ENCODE peak calls at places on chromosomes 13 and 19, in seven cellular contexts. L is MM.1S, H is AG10803, W is epithelial cell of esophagus, G is neuronal stem cell, N is IMR-90, O is left lung. M is an unnamed sample.

GRCh38 chr13:68076046-68076445 is 845.9 kb upstream of the PCDH9 start:
- DNase-seq in L (no peak), W (no peak), G (no peak), H (no peak), N (no peak), O (no peak), M (no peak)

GRCh38 chr19:55087542-55087935 is 11.9 kb downstream of the EPS8L1 start:
- DNase-seq in O (no peak), N (peak), W (no peak), G (no peak), H (peak), L (no peak), M (peak)

GRCh38 chr13:106603568-106603967 is 35.6 kb upstream of the ARGLU1 start:
- DNase-seq in O (no peak), G (no peak), W (no peak), N (no peak), L (no peak), H (no peak), M (no peak)

GRCh38 chr19:51719251-51719901 is 4.4 kb downstream of the HAS1 start:
- DNase-seq in W (no peak), H (no peak), G (no peak), N (no peak), L (no peak), O (no peak), M (peak)

GRCh38 chr19:21603431-21604153 is 98.2 kb downstream of the ZNF429 start:
- DNase-seq in W (no peak), G (no peak), O (no peak), N (no peak), H (no peak), L (no peak), M (no peak)

GRCh38 chr19:45670670-45671453 is 2.8 kb downstream of the GIPR start:
- DNase-seq in W (peak), L (no peak), H (peak), O (peak), G (peak), N (peak), M (peak)

GRCh38 chr13:111936267-111936925 is 130.6 kb upstream of the SOX1 start:
- DNase-seq in G (no peak), W (no peak), N (no peak), H (no peak), L (no peak), O (no peak), M (no peak)

GRCh38 chr19:50817941-50818858 is 5.4 kb downstream of the KLK1 start:
- DNase-seq in G (peak), W (peak), O (no peak), L (no peak), H (no peak), N (no peak), M (peak)

GRCh38 chr19:53355739-53356138 is 9.8 kb upstream of the ZNF525 start:
- DNase-seq in H (no peak), N (no peak), O (no peak), L (no peak), G (no peak), W (no peak), M (no peak)

GRCh38 chr19:10104665-10105221 is 1.4 kb upstream of the PPAN start:
- DNase-seq in N (no peak), W (no peak), H (no peak), G (no peak), L (no peak), O (no peak), M (peak)

GRCh38 chr13:101757446-101758039 is 305.1 kb downstream of the ITGBL1 start:
- DNase-seq in N (peak), L (peak), H (peak), G (no peak), O (no peak), W (peak), M (no peak)

GRCh38 chr19:1410136-1410786 is 2.9 kb downstream of the DAZAP1 start:
- DNase-seq in W (no peak), G (no peak), O (no peak), H (peak), N (peak), L (no peak), M (no peak)

GRCh38 chr13:79936368-79937136 is 404.4 kb downstream of the SPRY2 start:
- DNase-seq in N (peak), L (no peak), W (peak), H (peak), O (no peak), G (no peak), M (no peak)

GRCh38 chr19:19568802-19569756 is 31.0 kb downstream of the CILP2 start:
- DNase-seq in O (no peak), L (no peak), G (no peak), W (peak), N (peak), H (peak), M (peak)

GRCh38 chr19:45162464-45163143 is 1.8 kb upstream of the NKPD1 start:
- DNase-seq in H (no peak), W (peak), L (no peak), O (no peak), G (no peak), N (no peak), M (no peak)

GRCh38 chr13:46797468-46798237 is 692 bp upstream of the ESD start:
- DNase-seq in N (peak), L (no peak), G (no peak), H (no peak), W (no peak), O (no peak), M (no peak)

GRCh38 chr19:10946964-10947657 is 13.7 kb upstream of the SMARCA4 start:
- DNase-seq in W (no peak), N (peak), H (peak), L (no peak), G (no peak), O (no peak), M (no peak)

GRCh38 chr13:20528451-20528850 is 2.8 kb upstream of the CRYL1 start:
- DNase-seq in N (no peak), O (no peak), H (no peak), L (no peak), W (no peak), G (no peak), M (no peak)

GRCh38 chr13:46126552-46127171 is 21.8 kb upstream of the CPB2 start:
- DNase-seq in H (peak), O (peak), N (peak), L (peak), G (peak), W (peak), M (peak)

GRCh38 chr13:30998548-30999140 is 66.2 kb downstream of the TEX26 start:
- DNase-seq in N (peak), O (no peak), H (peak), W (peak), G (no peak), L (no peak), M (no peak)

GRCh38 chr13:60384911-60385310 is 12.1 kb upstream of the TDRD3 start:
- DNase-seq in H (no peak), N (no peak), W (no peak), L (no peak), G (no peak), O (no peak), M (no peak)

GRCh38 chr19:37817180-37817911 is 38.0 kb upstream of the ZNF573 start:
- DNase-seq in H (peak), W (peak), N (peak), L (no peak), G (peak), O (peak), M (peak)

DNA sequence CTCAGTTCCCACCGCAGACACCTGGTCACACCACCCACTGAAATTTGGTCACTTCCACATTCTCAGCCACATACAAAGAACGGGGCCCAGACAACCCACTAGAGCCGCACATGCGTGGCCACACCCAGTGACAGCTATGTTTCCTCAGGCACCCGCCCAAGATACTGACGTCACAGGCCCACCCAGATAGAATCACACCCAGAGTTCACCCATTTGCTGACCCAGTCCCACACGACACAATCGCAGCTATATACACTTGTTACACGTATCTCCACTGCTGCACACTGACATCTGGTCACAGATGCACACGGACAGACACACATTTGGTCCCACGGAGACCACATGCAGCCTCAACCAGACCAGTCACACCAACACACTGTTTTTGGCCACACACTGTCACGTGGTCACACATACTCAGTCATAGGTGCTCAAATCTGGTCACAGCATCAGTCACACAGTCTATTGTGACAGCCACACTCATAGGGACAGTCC is 2.9 kb downstream of the NUMBL start:
- DNase-seq in N (peak), L (no peak), H (peak), O (peak), G (no peak), W (peak), M (no peak)
- H3K4me3 ChIP-seq in N (peak), L (no peak), H (peak), O (no peak), G (peak), W (no peak), M (no peak)

GRCh38 chr19:43313711-43314495 is 39.6 kb upstream of the CD177 start:
- DNase-seq in G (no peak), W (no peak), N (no peak), H (no peak), O (no peak), L (no peak), M (no peak)
- H3K4me3 ChIP-seq in G (no peak), W (no peak), N (no peak), H (no peak), O (no peak), L (no peak), M (no peak)

GRCh38 chr19:17420267-17420924 is 549 bp downstream of the MVB12A start:
- DNase-seq in L (peak), N (no peak), O (peak), W (peak), G (no peak), H (no peak), M (peak)
- H3K4me3 ChIP-seq in L (peak), N (peak), O (peak), W (peak), G (peak), H (peak), M (peak)

DNA sequence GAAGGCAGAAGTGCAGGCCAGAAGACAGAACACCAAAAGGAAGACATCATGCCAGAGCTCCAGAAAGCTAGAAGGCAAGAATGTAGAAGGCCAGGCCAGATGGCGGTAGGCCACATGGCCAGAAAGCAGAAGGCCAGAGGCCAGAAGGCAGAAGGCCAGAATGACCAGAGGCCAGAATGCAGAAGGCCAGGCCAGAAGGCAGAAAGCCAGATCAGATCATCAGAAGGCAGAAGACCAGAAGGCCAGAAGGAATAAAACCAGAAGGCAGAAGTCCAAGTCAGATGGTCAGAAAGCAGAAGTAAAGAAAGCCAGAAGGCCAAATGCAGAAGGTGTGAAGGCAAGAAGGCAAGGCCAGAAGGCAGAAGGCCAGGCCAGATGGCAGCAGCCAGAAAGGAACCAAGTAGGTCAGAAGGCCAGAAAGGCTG is 185.0 kb downstream of the TUBA3C start:
- DNase-seq in N (no peak), O (no peak), H (no peak), W (no peak), L (no peak), G (no peak), M (no peak)
- H3K4me3 ChIP-seq in N (no peak), O (no peak), H (no peak), W (no peak), L (no peak), G (no peak), M (no peak)

GRCh38 chr13:51218691-51219090 is 3.5 kb upstream of the FAM124A start:
- DNase-seq in H (no peak), G (no peak), O (no peak), N (no peak), W (no peak), L (no peak), M (no peak)
- H3K4me3 ChIP-seq in H (no peak), G (no peak), O (no peak), N (no peak), W (no peak), L (no peak), M (no peak)

GRCh38 chr19:47729799-47730520 is 15.4 kb upstream of the NOP53 start:
- DNase-seq in W (peak), N (no peak), L (no peak), G (no peak), H (no peak), O (peak), M (peak)
- H3K4me3 ChIP-seq in W (peak), N (no peak), L (no peak), G (peak), H (no peak), O (peak), M (peak)

GRCh38 chr13:40517486-40518311 is 148.7 kb downstream of the FOXO1 start:
- DNase-seq in O (no peak), W (no peak), N (no peak), H (no peak), L (no peak), G (no peak), M (no peak)
- H3K4me3 ChIP-seq in O (no peak), W (no peak), N (no peak), H (no peak), L (no peak), G (no peak), M (no peak)

GRCh38 chr19:17685451-17686026 is 2.6 kb downstream of the UNC13A start:
- DNase-seq in L (no peak), H (no peak), O (no peak), G (no peak), N (no peak), W (no peak), M (peak)
- H3K4me3 ChIP-seq in L (no peak), H (no peak), O (no peak), G (no peak), N (no peak), W (no peak), M (peak)

GRCh38 chr13:78607409-78608253 is 4.3 kb upstream of the POU4F1 start:
- DNase-seq in N (no peak), G (peak), W (no peak), H (no peak), O (no peak), L (no peak), M (peak)
- H3K4me3 ChIP-seq in N (no peak), G (no peak), W (no peak), H (no peak), O (no peak), L (no peak), M (peak)

M was measured in H7.